ENCODE peak calls at places on chromosomes 6 and 20, in eight cellular contexts. F is CD4-positive, CD25-positive, alpha-beta regulatory T cell; N is AG09309; E is dorsolateral prefrontal cortex; H is T47D; C is psoas muscle; Y is NCI-H524; Z is NCI-H1105. K is an unnamed sample.

GRCh38 chr6:27890351-27891299 is 21.6 kb downstream of the OR2B2 start:
- DNase-seq in F (peak), C (peak), Z (no peak), Y (peak), H (peak), N (peak), E (no peak), K (peak)

GRCh38 chr6:33983109-33983475 is 162.8 kb downstream of the GRM4 start:
- DNase-seq in Y (peak), Z (no peak), N (no peak), F (no peak), H (peak), E (peak), C (no peak), K (peak)

GRCh38 chr6:106511274-106512047 is 117.8 kb downstream of the RTN4IP1 start:
- DNase-seq in N (no peak), C (peak), F (peak), Y (peak), Z (peak), H (peak), E (no peak), K (no peak)

GRCh38 chr6:134619789-134620188 is 301.9 kb upstream of the SGK1 start:
- DNase-seq in N (no peak), E (no peak), Y (peak), F (no peak), H (no peak), C (no peak), Z (no peak), K (no peak)

GRCh38 chr20:50323209-50323608 is 132.6 kb downstream of the CEBPB start:
- DNase-seq in H (no peak), N (no peak), Z (no peak), C (no peak), Y (no peak), E (no peak), F (no peak), K (no peak)

GRCh38 chr20:10662661-10663458 is 10.9 kb downstream of the JAG1 start:
- DNase-seq in Z (no peak), Y (no peak), C (no peak), F (no peak), N (no peak), E (no peak), H (no peak), K (no peak)

GRCh38 chr20:24732076-24732475 is 217.0 kb upstream of the CST7 start:
- DNase-seq in H (no peak), F (no peak), C (no peak), Y (no peak), Z (no peak), E (no peak), N (no peak), K (no peak)

GRCh38 chr20:24588047-24588635 is 118.7 kb downstream of the SYNDIG1 start:
- DNase-seq in N (no peak), H (no peak), Z (no peak), E (no peak), C (no peak), F (no peak), Y (no peak), K (no peak)

GRCh38 chr6:34412054-34412453 is 13.8 kb downstream of the RPS10 start:
- DNase-seq in E (peak), Y (no peak), H (no peak), F (no peak), Z (no peak), N (no peak), C (no peak), K (no peak)

GRCh38 chr20:57835462-57836455 is 125.9 kb upstream of the PMEPA1 start:
- DNase-seq in C (no peak), Z (no peak), H (no peak), F (no peak), Y (peak), N (no peak), E (no peak), K (no peak)

GRCh38 chr6:5335020-5335419 is 73.7 kb downstream of the FARS2 start:
- DNase-seq in Y (no peak), N (no peak), H (no peak), F (no peak), Z (no peak), E (no peak), C (no peak), K (no peak)

GRCh38 chr6:89054200-89054599 is 26.4 kb upstream of the PNRC1 start:
- DNase-seq in H (no peak), N (no peak), Z (no peak), E (no peak), Y (no peak), F (no peak), C (no peak), K (no peak)

K was measured in dermis microvascular lymphatic vessel endothelial cell.